ENCODE peak calls at places on chromosomes 6 and 20, in five cellular contexts. B is brain microvascular endothelial cell, V is cardiac muscle cell, Z is AG04450, O is PC-3. K is an unnamed sample.

GRCh38 chr6:117440558-117441525 is 15.1 kb upstream of the ROS1 start:
- DNase-seq in V (peak), O (peak), Z (no peak), B (peak), K (peak)

GRCh38 chr6:10403385-10404106 is 11.3 kb downstream of the TFAP2A start:
- DNase-seq in V (peak), Z (peak), O (peak), B (peak), K (peak)

GRCh38 chr6:29633532-29633901 is 534 bp upstream of the GABBR1 start:
- DNase-seq in Z (no peak), B (peak), V (no peak), O (no peak), K (no peak)

GRCh38 chr20:47067776-47068175 is 173.1 kb downstream of the EYA2 start:
- DNase-seq in V (peak), O (no peak), Z (no peak), B (no peak), K (no peak)

GRCh38 chr20:53330744-53331143 is 262.9 kb downstream of the ZNF217 start:
- DNase-seq in Z (no peak), B (no peak), V (peak), O (no peak), K (no peak)

GRCh38 chr6:159805418-159806020 is 5.4 kb downstream of the PNLDC1 start:
- DNase-seq in Z (no peak), V (peak), B (no peak), O (no peak), K (no peak)

GRCh38 chr6:32244946-32245398 is 21.1 kb upstream of the NOTCH4 start:
- DNase-seq in O (peak), B (peak), V (peak), Z (peak), K (no peak)

GRCh38 chr6:166586424-166587156 is at the start of gene RAMACL:
- DNase-seq in Z (no peak), O (peak), B (no peak), V (no peak), K (no peak)

GRCh38 chr6:3456794-3457709 is at the start of gene SLC22A23:
- DNase-seq in O (peak), Z (no peak), B (no peak), V (peak), K (no peak)

GRCh38 chr6:48978016-48978415 is 485.0 kb downstream of the MMUT start:
- DNase-seq in O (peak), B (no peak), Z (peak), V (no peak), K (no peak)

GRCh38 chr6:167079853-167080297 is 43.0 kb upstream of the CCR6 start:
- DNase-seq in Z (no peak), V (no peak), O (no peak), B (no peak), K (no peak)

GRCh38 chr6:102356170-102356569 is 962.7 kb downstream of the GRIK2 start:
- DNase-seq in O (no peak), Z (no peak), V (no peak), B (no peak), K (no peak)

GRCh38 chr6:33091957-33092356 is 16.2 kb downstream of the HLA-DPB1 start:
- DNase-seq in O (peak), V (peak), Z (no peak), B (no peak), K (no peak)

GRCh38 chr20:5650191-5650691 is 100.0 kb upstream of the SHLD1 start:
- DNase-seq in V (no peak), Z (no peak), B (no peak), O (no peak), K (no peak)

GRCh38 chr6:110282412-110282811 is 75.7 kb downstream of the METTL24 start:
- DNase-seq in V (no peak), Z (no peak), O (no peak), B (no peak), K (no peak)

GRCh38 chr6:155120034-155120433 is 124.9 kb downstream of the TIAM2 start:
- DNase-seq in Z (no peak), O (no peak), B (no peak), V (no peak), K (no peak)

GRCh38 chr20:20562507-20562906 is 149.9 kb downstream of the RALGAPA2 start:
- DNase-seq in V (no peak), O (no peak), Z (no peak), B (no peak), K (no peak)

GRCh38 chr6:166556336-166556735 is 30.1 kb downstream of the RAMACL start:
- DNase-seq in O (no peak), Z (no peak), V (no peak), B (no peak), K (no peak)

GRCh38 chr6:2915150-2915549 is 12.0 kb upstream of the SERPINB9 start:
- DNase-seq in V (no peak), O (no peak), B (no peak), Z (no peak), K (no peak)

GRCh38 chr6:166157930-166158617 is 9.6 kb downstream of the TBXT start:
- DNase-seq in O (no peak), Z (no peak), V (no peak), B (no peak), K (no peak)

GRCh38 chr6:12709556-12709955 is 7.0 kb upstream of the PHACTR1 start:
- DNase-seq in O (no peak), B (no peak), V (no peak), Z (no peak), K (no peak)

GRCh38 chr6:17505767-17506280 is 94.3 kb upstream of the FAM8A1 start:
- DNase-seq in V (peak), Z (peak), B (peak), O (peak), K (no peak)

GRCh38 chr6:147216915-147217314 is 12.7 kb downstream of the STXBP5 start:
- DNase-seq in Z (no peak), O (no peak), B (no peak), V (no peak), K (no peak)

GRCh38 chr6:147220345-147220744 is 16.1 kb downstream of the STXBP5 start:
- DNase-seq in O (no peak), B (no peak), V (no peak), Z (no peak), K (no peak)

GRCh38 chr6:147219463-147219862 is 15.2 kb downstream of the STXBP5 start:
- DNase-seq in V (no peak), B (no peak), O (no peak), Z (no peak), K (no peak)

GRCh38 chr6:147218797-147219196 is 14.6 kb downstream of the STXBP5 start:
- DNase-seq in B (no peak), V (no peak), Z (no peak), O (no peak), K (no peak)

GRCh38 chr6:147217840-147218404 is 13.7 kb downstream of the STXBP5 start:
- DNase-seq in B (no peak), Z (no peak), V (no peak), O (no peak), K (no peak)
- H3K27ac ChIP-seq in B (no peak), Z (no peak), V (no peak), O (no peak), K (no peak)

GRCh38 chr6:100658486-100658885 is 193.8 kb upstream of the SIM1 start:
- DNase-seq in B (no peak), O (no peak), V (no peak), Z (no peak), K (no peak)

GRCh38 chr6:100657678-100658330 is 193.1 kb upstream of the SIM1 start:
- DNase-seq in B (no peak), V (peak), O (peak), Z (no peak), K (no peak)

GRCh38 chr6:100664274-100665040 is 199.7 kb upstream of the SIM1 start:
- DNase-seq in V (peak), Z (peak), O (peak), B (no peak), K (no peak)

GRCh38 chr6:100665041-100665380 is 200.3 kb upstream of the SIM1 start:
- DNase-seq in B (no peak), Z (no peak), O (no peak), V (no peak), K (no peak)

DNA sequence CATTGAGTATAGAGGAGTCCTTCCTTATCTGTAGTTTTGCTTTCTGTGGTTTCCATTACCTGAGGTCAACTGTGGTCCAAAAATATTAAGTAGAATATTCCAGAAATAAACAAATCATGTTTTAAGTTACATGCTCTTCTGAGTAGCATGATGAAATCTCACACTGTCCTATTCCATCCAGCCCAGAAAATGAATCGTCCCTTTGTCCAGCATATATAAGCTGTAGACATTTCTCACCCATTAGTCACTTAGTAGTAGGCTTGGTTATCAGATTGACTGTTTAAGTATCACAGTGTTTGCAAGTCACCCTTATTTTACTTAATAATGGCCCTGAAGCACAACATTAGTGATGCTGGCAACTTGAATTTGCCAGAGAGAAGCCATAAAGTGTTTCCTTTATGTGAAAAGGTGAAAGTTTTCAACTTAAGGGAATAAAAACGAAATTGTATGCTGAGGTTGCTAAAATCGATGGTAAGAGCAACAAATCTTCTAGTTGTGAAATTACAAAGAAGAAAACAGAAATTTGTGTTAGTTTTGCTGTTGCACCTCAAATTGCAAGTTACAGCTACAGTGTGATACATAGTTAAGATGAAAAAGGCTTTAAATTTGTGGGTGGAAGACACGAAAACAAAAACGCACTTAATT is 198.6 kb upstream of the SIM1 start:
- DNase-seq in Z (peak), B (peak), V (peak), O (peak), K (peak)
- H3K27ac ChIP-seq in Z (peak), B (peak), V (no peak), O (peak), K (peak)

GRCh38 chr6:142927904-142928303 is 17.1 kb downstream of the HIVEP2 start:
- DNase-seq in B (no peak), Z (no peak), O (no peak), V (peak), K (no peak)
- H3K27ac ChIP-seq in B (peak), Z (no peak), O (no peak), V (peak), K (no peak)

GRCh38 chr20:45985573-45985972 is 13.6 kb upstream of the ZNF335 start:
- DNase-seq in V (peak), B (no peak), Z (no peak), O (no peak), K (no peak)
- H3K27ac ChIP-seq in V (no peak), B (no peak), Z (no peak), O (no peak), K (no peak)

DNA sequence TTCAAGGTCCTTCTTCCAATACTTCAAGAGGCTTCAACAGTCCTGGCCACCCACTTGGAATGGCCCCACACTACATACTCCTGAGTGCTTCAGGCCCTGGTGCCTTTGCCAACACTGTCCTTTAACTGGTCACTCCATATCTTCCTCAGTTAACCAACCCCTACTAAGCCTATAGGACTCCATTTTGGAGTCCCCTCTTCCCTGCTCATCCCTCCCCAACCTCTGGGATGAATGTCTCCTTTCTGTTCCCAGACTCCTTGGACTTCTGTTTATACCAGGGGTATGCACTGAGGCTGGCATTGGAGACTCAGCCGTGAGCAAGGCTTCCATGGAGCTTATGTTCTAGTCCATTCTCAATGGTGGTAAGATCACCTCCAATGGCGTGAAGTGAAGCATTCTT is 33.6 kb downstream of the COX4I2 start:
- DNase-seq in B (no peak), Z (no peak), O (peak), V (no peak), K (no peak)
- H3K27ac ChIP-seq in B (no peak), Z (no peak), O (no peak), V (peak), K (peak)

GRCh38 chr6:113856011-113856551 is 1.1 kb upstream of the MARCKS start:
- DNase-seq in V (peak), Z (no peak), O (peak), B (peak), K (no peak)

GRCh38 chr6:113856571-113857564 is at the start of gene MARCKS:
- DNase-seq in O (peak), V (peak), Z (peak), B (peak), K (peak)

GRCh38 chr6:113857565-113858066 is 471 bp downstream of the MARCKS start:
- DNase-seq in V (no peak), B (no peak), O (no peak), Z (no peak), K (no peak)

GRCh38 chr6:113854531-113855499 is 2.3 kb upstream of the MARCKS start:
- DNase-seq in Z (peak), B (peak), O (peak), V (peak), K (no peak)

DNA sequence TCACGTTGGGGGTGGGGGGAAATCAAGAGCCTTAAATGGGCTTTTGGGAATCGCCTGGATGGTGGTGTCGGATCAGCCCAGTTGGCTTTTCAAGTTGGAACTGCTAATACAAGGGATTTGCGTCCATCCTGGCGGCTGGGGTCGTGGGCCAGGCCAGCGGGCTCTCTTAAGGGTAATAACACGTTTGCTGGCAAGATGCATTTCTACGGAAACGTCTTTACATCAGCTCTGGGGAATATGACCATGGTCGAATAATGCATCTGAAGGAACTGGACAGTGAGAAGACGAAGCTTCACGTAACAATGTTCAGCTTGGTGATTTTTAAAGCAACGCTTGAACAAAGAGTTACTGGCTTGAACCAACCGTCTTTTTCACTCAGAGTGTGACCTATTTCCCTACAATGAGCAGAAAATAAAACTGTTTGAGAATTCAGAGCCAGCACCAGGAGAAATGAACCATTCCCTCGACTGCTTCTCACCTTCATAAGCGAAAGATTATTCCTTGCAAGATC is 1.6 kb upstream of the MARCKS start:
- DNase-seq in O (peak), V (peak), B (no peak), Z (no peak), K (no peak)
- H3K27ac ChIP-seq in O (peak), V (peak), B (peak), Z (peak), K (peak)

GRCh38 chr6:23176471-23176870 is 607.1 kb downstream of the HDGFL1 start:
- DNase-seq in Z (no peak), B (no peak), V (no peak), O (no peak), K (no peak)

GRCh38 chr6:23173231-23173630 is 603.9 kb downstream of the HDGFL1 start:
- DNase-seq in V (peak), Z (no peak), O (peak), B (no peak), K (peak)

GRCh38 chr6:23175391-23175790 is 606.0 kb downstream of the HDGFL1 start:
- DNase-seq in Z (no peak), O (no peak), V (peak), B (no peak), K (no peak)

GRCh38 chr6:23176883-23177282 is 607.5 kb downstream of the HDGFL1 start:
- DNase-seq in B (no peak), O (no peak), Z (no peak), V (no peak), K (no peak)

DNA sequence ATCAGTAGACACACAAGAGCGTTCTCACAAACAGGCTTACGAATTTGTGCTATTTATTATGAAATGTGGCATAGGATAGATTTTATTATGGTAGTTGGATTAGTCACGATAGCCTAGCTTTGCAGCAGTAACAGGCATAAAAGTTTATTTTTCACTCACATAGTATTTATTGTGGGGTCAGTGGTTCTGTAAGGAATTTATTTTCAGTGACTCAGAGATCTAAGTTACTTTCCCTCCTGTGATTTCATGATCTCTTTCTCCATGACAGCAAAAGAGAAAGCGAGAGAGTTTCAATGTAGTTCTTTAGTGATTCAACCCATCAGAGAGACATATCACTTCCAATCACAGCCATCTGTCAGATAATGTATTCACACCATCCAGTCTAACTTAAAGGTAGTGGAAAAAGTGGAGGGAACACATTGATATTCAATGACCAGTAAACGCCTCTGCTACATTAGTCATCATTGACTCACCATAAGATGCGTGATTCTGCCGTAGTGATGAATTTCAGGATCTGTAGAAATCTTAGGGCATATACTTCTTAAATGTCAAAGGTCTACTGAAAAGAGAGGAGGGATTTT is 605.5 kb downstream of the HDGFL1 start:
- DNase-seq in O (peak), B (peak), V (peak), Z (peak), K (peak)
- H3K27ac ChIP-seq in O (peak), B (peak), V (no peak), Z (peak), K (peak)

DNA sequence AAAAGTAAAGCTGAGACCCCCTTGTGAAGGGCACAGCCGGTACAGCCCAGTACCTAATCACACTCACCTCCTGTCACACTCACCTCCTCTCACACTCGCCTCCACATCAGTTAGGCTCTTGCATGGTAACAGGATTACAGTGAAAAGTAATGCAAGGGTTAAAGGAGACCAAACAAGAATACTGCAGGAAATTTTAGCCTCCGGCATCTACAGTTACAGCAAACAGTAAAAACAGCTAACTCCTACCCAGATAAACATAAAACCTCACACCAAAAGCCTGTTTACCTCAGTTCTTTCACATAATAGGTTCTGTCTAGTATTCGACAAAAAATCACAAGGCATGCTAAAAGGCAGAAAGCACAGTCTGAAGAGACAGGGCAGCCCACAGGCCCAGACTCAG is 55.6 kb downstream of the FARS2 start:
- DNase-seq in O (no peak), V (no peak), Z (no peak), B (no peak), K (no peak)
- H3K27ac ChIP-seq in O (no peak), V (no peak), Z (no peak), B (no peak), K (no peak)

GRCh38 chr20:51767867-51768758 is at the start of gene ATP9A:
- DNase-seq in Z (no peak), O (peak), V (peak), B (no peak), K (no peak)

GRCh38 chr20:51767018-51767866 is 948 bp downstream of the ATP9A start:
- DNase-seq in O (peak), Z (no peak), B (no peak), V (peak), K (peak)

GRCh38 chr20:51759769-51760510 is 8.2 kb downstream of the ATP9A start:
- DNase-seq in Z (no peak), B (no peak), O (no peak), V (peak), K (no peak)

GRCh38 chr20:51760905-51761544 is 7.2 kb downstream of the ATP9A start:
- DNase-seq in Z (peak), O (peak), V (peak), B (peak), K (no peak)

GRCh38 chr20:51763965-51764602 is 4.1 kb downstream of the ATP9A start:
- DNase-seq in B (no peak), Z (no peak), O (no peak), V (peak), K (no peak)
- H3K27ac ChIP-seq in B (no peak), Z (no peak), O (no peak), V (no peak), K (no peak)

GRCh38 chr6:21121737-21122136 is 471.8 kb upstream of the SOX4 start:
- DNase-seq in V (no peak), Z (no peak), B (no peak), O (no peak), K (no peak)
- H3K27ac ChIP-seq in V (no peak), Z (no peak), B (no peak), O (no peak), K (no peak)